ENCODE peak calls at places on chromosomes 4 and X, in six cellular contexts. F is K562, B is WTC11, G is HepG2, K is H1, N is HCT116. E is an unnamed sample.

GRCh38 chrX:8272846-8273245 is 101.8 kb upstream of the VCX2 start:
- DNase-seq in B (no peak), G (no peak), N (no peak), K (no peak), F (no peak), E (no peak)

GRCh38 chr4:96154676-96155075 is 314.8 kb downstream of the PDHA2 start:
- DNase-seq in B (no peak), N (no peak), G (no peak), K (no peak), F (no peak), E (no peak)

GRCh38 chr4:77348815-77349214 is 191.8 kb downstream of the CCNG2 start:
- DNase-seq in F (no peak), B (no peak), N (no peak), K (no peak), G (no peak), E (no peak)

GRCh38 chr4:15352508-15352907 is 75.3 kb upstream of the C1QTNF7 start:
- DNase-seq in F (no peak), K (no peak), G (no peak), B (no peak), N (no peak), E (no peak)

GRCh38 chr4:90580271-90580825 is 453.2 kb downstream of the CCSER1 start:
- DNase-seq in N (no peak), G (no peak), B (peak; percentile 20), F (no peak), K (no peak), E (no peak)

GRCh38 chrX:46704767-46705386 is 54.0 kb downstream of the SLC9A7 start:
- DNase-seq in F (no peak), B (no peak), K (no peak), G (no peak), N (no peak), E (peak; percentile 83)

GRCh38 chr4:20403846-20404245 is 152.1 kb downstream of the SLIT2 start:
- DNase-seq in N (no peak), F (no peak), G (no peak), B (no peak), K (no peak), E (no peak)

GRCh38 chr4:138696771-138697170 is 318.8 kb upstream of the NOCT start:
- DNase-seq in F (no peak), B (no peak), G (no peak), K (no peak), N (no peak), E (no peak)

GRCh38 chrX:119729408-119730201 is 28.8 kb upstream of the SOWAHD start:
- DNase-seq in G (peak; percentile 55), N (peak; percentile 54), K (peak; percentile 60), F (peak; percentile 49), B (peak; percentile 59), E (peak; percentile 31)

GRCh38 chr4:183073838-183074145 is 25.3 kb upstream of the WWC2 start:
- DNase-seq in F (no peak), B (no peak), N (no peak), G (no peak), K (no peak), E (no peak)

GRCh38 chr4:18733956-18734872 is 712.7 kb upstream of the LCORL start:
- DNase-seq in G (no peak), B (no peak), N (no peak), K (no peak), F (no peak), E (no peak)

GRCh38 chr4:145260091-145260490 is 79.7 kb upstream of the OTUD4 start:
- DNase-seq in G (no peak), B (peak; percentile 43), K (no peak), N (no peak), F (no peak), E (no peak)

GRCh38 chr4:146237092-146237491 is 22.8 kb downstream of the REELD1 start:
- DNase-seq in K (no peak), B (no peak), N (no peak), G (no peak), F (no peak), E (no peak)

GRCh38 chr4:77156912-77157858 is at the start of gene CCNG2:
- DNase-seq in B (peak; percentile 93), K (peak; percentile 97), N (no peak), F (peak; percentile 73), G (peak; percentile 12), E (no peak)

GRCh38 chrX:147912093-147912801 is 528 bp downstream of the FMR1 start:
- DNase-seq in F (peak; percentile 33), B (peak; percentile 25), N (no peak), G (no peak), K (peak; percentile 50), E (no peak)

GRCh38 chrX:119622356-119623232 is 16.4 kb upstream of the NKRF start:
- DNase-seq in F (no peak), N (no peak), B (no peak), G (no peak), K (no peak), E (no peak)

GRCh38 chrX:13697976-13698375 is 9.0 kb downstream of the RAB9A start:
- DNase-seq in N (no peak), F (no peak), B (no peak), G (no peak), K (no peak), E (no peak)

GRCh38 chr4:37890501-37891220 is at the start of gene TBC1D1:
- DNase-seq in N (no peak), B (peak; percentile 40), F (no peak), G (no peak), K (peak; percentile 73), E (no peak)

GRCh38 chrX:72130762-72131231 is 918 bp downstream of the RTL5 start:
- DNase-seq in F (no peak), N (no peak), K (no peak), G (no peak), B (peak; percentile 36), E (no peak)

GRCh38 chr4:166091914-166092510 is 219.0 kb downstream of the TLL1 start:
- DNase-seq in N (peak; percentile 15), F (peak; percentile 13), K (no peak), G (peak; percentile 28), B (no peak), E (no peak)

GRCh38 chrX:155899366-155899765 is 18.2 kb downstream of the VAMP7 start:
- DNase-seq in N (no peak), K (no peak), B (no peak), G (no peak), F (no peak), E (no peak)

GRCh38 chrX:141903400-141904155 is at the start of gene MAGEC1:
- DNase-seq in F (peak; percentile 47), G (no peak), B (no peak), N (no peak), K (no peak), E (no peak)

GRCh38 chr4:146278986-146279385 is 64.6 kb downstream of the REELD1 start:
- DNase-seq in G (no peak), N (no peak), K (no peak), B (no peak), F (no peak), E (no peak)

DNA sequence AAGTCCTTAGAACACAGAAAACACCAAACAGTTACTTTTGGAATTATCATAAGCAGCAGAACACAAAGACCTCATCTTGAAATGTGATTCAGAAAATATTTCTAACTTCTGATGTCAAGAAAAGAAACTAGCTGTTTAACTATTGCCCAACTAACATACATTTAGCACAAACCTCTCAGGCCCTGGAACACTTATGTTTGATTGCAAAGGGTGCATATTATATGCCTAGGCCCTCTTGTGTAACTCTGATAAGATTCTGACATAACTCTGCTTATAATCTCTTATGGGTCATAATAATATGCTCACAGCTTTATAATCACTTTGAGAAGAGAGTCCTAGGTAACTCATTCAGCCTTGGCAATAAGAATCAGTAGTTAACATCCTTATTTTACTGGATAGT is 62.6 kb downstream of the TBC1D9 start:
- DNase-seq in B (no peak), K (no peak), G (no peak), N (no peak), F (no peak), E (no peak)
- TF ChIP-seq ATF3 in B (no peak), K (no peak), G (no peak), N (no peak), F (no peak), E (no peak)

GRCh38 chr4:2354127-2354526 is 64.3 kb downstream of the ZFYVE28 start:
- DNase-seq in F (peak; percentile 52), N (no peak), K (no peak), B (peak; percentile 50), G (no peak), E (no peak)
- TF ChIP-seq ATF3 in F (no peak), N (no peak), K (no peak), B (no peak), G (no peak), E (no peak)

DNA sequence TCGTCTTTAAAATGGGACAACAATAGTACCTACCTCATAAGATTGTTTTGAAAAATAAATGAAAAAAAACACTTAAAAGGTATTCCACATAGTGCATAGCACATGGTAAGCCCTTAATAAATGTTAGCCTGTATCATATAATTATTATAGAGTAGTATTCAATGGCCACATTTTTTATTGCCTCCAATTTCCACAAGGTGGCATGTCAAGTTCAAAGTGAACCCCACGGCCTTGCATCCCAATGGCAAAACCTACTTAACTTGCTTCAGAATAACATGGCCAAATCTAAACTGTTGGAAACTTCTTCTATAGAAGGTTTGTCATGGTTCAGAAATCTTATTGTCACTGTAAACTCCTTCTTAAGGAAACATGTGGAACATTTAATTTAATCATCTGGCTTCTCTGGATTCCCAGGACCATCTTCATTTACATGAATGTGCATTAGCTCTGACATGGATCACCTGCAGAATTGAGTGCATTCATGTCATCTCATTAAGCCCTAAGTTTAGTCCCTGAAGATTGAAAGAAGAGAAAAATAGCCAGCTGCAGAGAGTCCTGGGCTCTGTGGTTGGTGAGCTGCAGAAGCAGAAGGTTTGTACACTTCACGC is 60.9 kb downstream of the ANXA3 start:
- DNase-seq in N (no peak), F (peak; percentile 46), G (peak; percentile 21), B (no peak), K (no peak), E (no peak)
- TF ChIP-seq ATF3 in N (no peak), F (peak; percentile 17), G (no peak), B (no peak), K (no peak), E (no peak)

GRCh38 chrX:150984164-150984824 is 1.2 kb downstream of the HMGB3 start:
- DNase-seq in G (no peak), B (no peak), K (no peak), F (peak; percentile 44), N (no peak), E (no peak)

GRCh38 chrX:150980711-150981110 is 2.4 kb upstream of the HMGB3 start:
- DNase-seq in N (no peak), G (no peak), K (no peak), F (no peak), B (no peak), E (no peak)

GRCh38 chrX:150982786-150983525 is at the start of gene HMGB3:
- DNase-seq in B (peak; percentile 94), G (peak; percentile 89), F (peak; percentile 95), K (peak; percentile 85), N (peak; percentile 84), E (peak; percentile 53)

GRCh38 chrX:150983526-150984163 is 510 bp downstream of the HMGB3 start:
- DNase-seq in B (no peak), K (no peak), N (no peak), G (no peak), F (peak; percentile 13), E (no peak)

GRCh38 chrX:150982235-150982785 is 825 bp upstream of the HMGB3 start:
- DNase-seq in N (no peak), F (no peak), B (no peak), K (no peak), G (no peak), E (no peak)
- TF ChIP-seq ATF3 in N (no peak), F (no peak), B (no peak), K (no peak), G (no peak), E (no peak)